ENCODE peak calls at places on chromosomes 5 and 9, in seven cellular contexts. W is heart left ventricle, A is tibial nerve, K is AG04450, H is IMR-90, B is body of pancreas, M is esophagus squamous epithelium. Q is an unnamed sample.

GRCh38 chr5:94670726-94671125 is 52.3 kb downstream of the SLF1 start:
- DNase-seq in W (no peak), A (no peak), K (no peak), H (peak), B (no peak), M (no peak), Q (no peak)

GRCh38 chr5:78509145-78509865 is 139.3 kb downstream of the LHFPL2 start:
- DNase-seq in W (no peak), A (no peak), K (no peak), H (no peak), B (no peak), M (no peak), Q (no peak)

GRCh38 chr9:99037768-99038167 is 67.1 kb upstream of the TGFBR1 start:
- DNase-seq in W (no peak), A (no peak), K (no peak), H (no peak), B (no peak), M (no peak), Q (no peak)

GRCh38 chr5:176817864-176818377 is 7.6 kb downstream of the UNC5A start:
- DNase-seq in W (peak), A (no peak), K (no peak), H (no peak), B (no peak), M (no peak), Q (no peak)

GRCh38 chr9:135366104-135366503 is 113.5 kb upstream of the PPP1R26 start:
- DNase-seq in W (no peak), A (no peak), K (no peak), H (no peak), B (no peak), M (no peak), Q (no peak)

GRCh38 chr5:80116465-80116864 is 81.3 kb downstream of the THBS4 start:
- DNase-seq in W (no peak), A (no peak), K (no peak), H (no peak), B (no peak), M (no peak), Q (no peak)

GRCh38 chr9:21506910-21507795 is 25.0 kb upstream of the IFNE start:
- DNase-seq in W (no peak), A (peak), K (peak), H (peak), B (peak), M (no peak), Q (no peak)

GRCh38 chr5:111706345-111706744 is 50.6 kb downstream of the NREP start:
- DNase-seq in W (no peak), A (no peak), K (no peak), H (no peak), B (no peak), M (no peak), Q (no peak)

GRCh38 chr5:56480305-56481146 is 247.4 kb upstream of the ANKRD55 start:
- DNase-seq in W (peak), A (peak), K (no peak), H (peak), B (peak), M (no peak), Q (peak)

GRCh38 chr5:68680376-68680775 is 413.4 kb upstream of the SLC30A5 start:
- DNase-seq in W (no peak), A (no peak), K (no peak), H (no peak), B (no peak), M (no peak), Q (no peak)

DNA sequence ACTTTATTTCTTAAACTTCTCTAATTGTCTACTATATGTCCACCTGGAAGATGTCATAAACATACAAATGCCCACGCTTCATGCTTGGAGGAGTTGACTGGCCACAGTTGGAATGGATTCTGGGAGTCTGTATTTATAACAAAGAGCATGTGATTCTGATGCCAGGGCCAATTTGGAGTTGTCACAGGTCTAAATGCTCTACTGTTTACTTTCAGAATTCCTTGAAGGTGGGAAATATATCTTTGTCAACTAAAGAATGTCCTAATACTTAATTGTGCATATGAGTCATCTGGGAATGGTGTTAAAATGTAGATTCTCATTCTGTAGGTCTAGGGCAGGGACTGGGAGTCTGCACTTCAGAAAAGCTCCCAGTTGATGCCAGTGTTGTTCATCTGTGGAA is 196.1 kb downstream of the ANXA1 start:
- DNase-seq in W (no peak), A (no peak), K (no peak), H (no peak), B (no peak), M (no peak), Q (no peak)
- TF ChIP-seq CTCF in W (no peak), A (no peak), K (no peak), H (no peak), B (no peak), M (no peak), Q (no peak)

DNA sequence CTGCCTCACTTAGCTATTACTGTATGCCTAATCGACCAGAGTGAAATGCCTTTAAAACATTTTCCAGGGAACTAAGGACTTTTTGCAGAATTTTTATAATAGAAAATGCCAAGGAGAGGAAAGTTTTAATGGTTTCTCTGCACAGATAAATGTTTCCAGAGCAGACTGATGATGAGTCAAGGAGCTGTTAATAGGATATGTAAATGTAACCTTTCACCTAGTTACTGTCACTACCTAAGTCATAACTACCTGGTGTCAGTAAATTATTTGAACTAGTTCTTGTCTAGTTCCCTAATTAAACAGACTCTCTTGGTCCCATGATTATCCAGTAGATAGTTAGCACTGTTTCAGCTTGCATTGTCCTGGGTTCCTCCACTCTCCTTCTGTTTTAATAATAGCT is 7.7 kb downstream of the PAM start:
- DNase-seq in W (no peak), A (no peak), K (no peak), H (no peak), B (no peak), M (no peak), Q (no peak)
- H3K4me3 ChIP-seq in W (no peak), A (no peak), K (no peak), H (no peak), B (no peak), M (no peak), Q (no peak)

GRCh38 chr5:132063090-132063911 is 2.8 kb downstream of the IL3 start:
- DNase-seq in W (peak), A (peak), K (peak), H (peak), B (peak), M (no peak), Q (no peak)
- H3K27ac ChIP-seq in W (no peak), A (no peak), K (no peak), H (no peak), B (no peak), M (no peak), Q (no peak)

GRCh38 chr5:44935262-44935661 is 126.5 kb downstream of the MRPS30 start:
- DNase-seq in W (no peak), A (no peak), K (no peak), H (no peak), B (no peak), M (no peak), Q (no peak)
- TF ChIP-seq CTCF in W (no peak), A (no peak), K (no peak), H (no peak), B (no peak), M (peak), Q (no peak)

DNA sequence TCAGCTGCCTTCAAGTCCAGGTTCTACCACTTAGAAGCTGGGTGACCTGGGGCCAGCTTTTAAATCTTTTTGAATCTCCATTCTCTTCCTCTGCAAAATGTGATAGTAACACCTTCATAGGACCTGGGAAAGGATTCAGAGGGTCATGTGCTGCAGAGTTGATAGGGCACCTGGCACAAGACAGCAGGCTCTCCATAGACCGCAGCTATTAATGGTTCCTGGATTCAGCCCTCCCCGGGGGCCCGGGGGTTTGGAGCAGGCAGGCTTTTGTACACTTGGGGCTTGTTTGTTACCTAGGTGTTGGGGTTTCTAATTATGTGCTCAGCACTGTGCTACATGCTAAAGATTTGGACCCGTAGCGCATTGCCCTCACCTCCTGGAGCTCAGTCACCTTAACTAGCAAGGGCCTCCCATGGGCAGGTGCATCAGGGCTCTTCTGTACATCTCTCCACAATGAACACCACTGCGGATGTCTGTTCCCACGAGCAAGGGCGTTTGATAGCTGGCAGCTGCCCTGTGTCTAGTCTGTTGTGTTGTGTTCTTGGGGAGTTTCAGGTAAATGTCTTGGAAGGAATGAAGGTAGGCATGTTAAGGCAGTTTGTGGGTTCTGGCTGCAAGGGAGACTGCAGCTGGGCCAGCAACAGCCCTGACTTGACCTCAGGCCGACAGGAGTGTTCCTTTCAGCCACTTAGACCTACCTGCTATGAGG is 12.1 kb downstream of the PRRC2B start:
- DNase-seq in W (peak), A (no peak), K (no peak), H (no peak), B (no peak), M (no peak), Q (no peak)
- H3K4me3 ChIP-seq in W (peak), A (no peak), K (peak), H (no peak), B (no peak), M (peak), Q (peak)

GRCh38 chr9:114263853-114264510 is 58.9 kb upstream of the ORM1 start:
- DNase-seq in W (no peak), A (no peak), K (no peak), H (no peak), B (no peak), M (no peak), Q (no peak)
- H3K27ac ChIP-seq in W (no peak), A (no peak), K (no peak), H (no peak), B (no peak), M (no peak), Q (no peak)

GRCh38 chr5:172104021-172104420 is 84.0 kb downstream of the STK10 start:
- DNase-seq in W (peak), A (no peak), K (no peak), H (no peak), B (no peak), M (no peak), Q (no peak)
- TF ChIP-seq CTCF in W (no peak), A (no peak), K (no peak), H (no peak), B (no peak), M (no peak), Q (no peak)

DNA sequence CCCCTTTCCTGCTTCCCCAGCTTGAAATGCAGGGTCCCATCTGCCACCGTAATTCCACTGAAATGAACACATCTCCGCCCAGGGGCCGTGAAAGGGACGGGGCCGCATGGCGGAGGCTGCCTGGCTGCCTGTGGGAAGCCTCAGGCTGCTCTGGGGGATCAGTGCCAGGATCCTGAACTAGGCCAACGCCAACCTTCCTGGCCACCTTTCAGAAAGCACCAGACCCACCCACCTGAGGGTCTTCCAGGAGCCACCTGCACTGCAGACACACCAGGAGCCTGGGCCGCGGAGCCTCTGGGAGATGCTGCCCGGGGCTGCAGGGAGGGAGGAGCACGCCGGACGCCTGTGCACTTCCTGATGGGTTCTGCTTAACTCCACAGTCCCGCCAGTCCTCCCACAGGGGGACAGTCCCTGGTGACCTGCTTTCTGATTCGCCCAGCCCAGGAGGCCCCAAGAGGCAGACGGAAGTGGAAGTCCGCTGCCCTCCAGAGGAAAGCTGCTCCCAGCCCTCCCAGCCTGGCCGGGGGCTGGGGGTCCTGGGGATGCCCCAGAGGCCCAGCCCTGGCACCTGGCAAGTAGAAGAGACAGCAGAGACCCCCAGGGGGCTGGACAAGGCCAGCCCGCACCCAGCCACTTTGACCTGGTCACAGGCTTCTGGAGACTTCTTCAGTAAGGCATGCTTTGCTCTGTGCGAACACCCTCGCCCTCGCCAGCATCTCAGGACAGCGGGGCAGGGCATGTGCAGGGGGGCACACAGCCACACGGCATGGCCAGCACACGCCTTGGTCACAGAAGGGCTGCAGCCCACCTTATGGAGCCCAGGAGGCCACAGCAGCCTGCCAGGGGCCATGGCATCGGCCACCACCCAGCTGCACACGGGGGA is at the start of gene CARD9:
- DNase-seq in W (peak), A (no peak), K (no peak), H (no peak), B (peak), M (no peak), Q (no peak)
- H3K4me3 ChIP-seq in W (peak), A (peak), K (no peak), H (no peak), B (no peak), M (peak), Q (peak)

GRCh38 chr9:137411670-137412380 is 11.1 kb downstream of the EXD3 start:
- DNase-seq in W (peak), A (peak), K (peak), H (peak), B (peak), M (no peak), Q (no peak)
- H3K27ac ChIP-seq in W (peak), A (peak), K (peak), H (peak), B (peak), M (peak), Q (peak)

GRCh38 chr9:96176901-96177718 is 124.9 kb downstream of the HSD17B3 start:
- DNase-seq in W (peak), A (no peak), K (no peak), H (no peak), B (peak), M (no peak), Q (no peak)
- TF ChIP-seq CTCF in W (no peak), A (no peak), K (no peak), H (no peak), B (no peak), M (no peak), Q (no peak)